ENCODE peak calls at places on chromosomes 4 and X, in five cellular contexts. G is left ventricle myocardium inferior, F is AG10803, E is lower lobe of right lung, P is heart right ventricle. R is an unnamed sample.

GRCh38 chr4:118915468-118915867 is 26.8 kb downstream of the SYNPO2 start:
- DNase-seq in G (no peak), F (no peak), E (no peak), P (no peak), R (no peak)

GRCh38 chr4:102430511-102430910 is 70.6 kb upstream of the NFKB1 start:
- DNase-seq in G (no peak), F (peak; percentile 8), E (no peak), P (no peak), R (peak; percentile 42)

GRCh38 chr4:177573487-177573886 is 131.2 kb upstream of the AGA start:
- DNase-seq in G (no peak), F (peak; percentile 70), E (no peak), P (no peak), R (peak; percentile 65)

GRCh38 chr4:129014566-129015509 is 78.5 kb downstream of the SCLT1 start:
- DNase-seq in G (no peak), F (no peak), E (no peak), P (no peak), R (no peak)

GRCh38 chrX:123206222-123206621 is 22.1 kb downstream of the GRIA3 start:
- DNase-seq in G (no peak), F (no peak), E (no peak), P (no peak), R (no peak)

GRCh38 chr4:17260395-17260907 is 251.4 kb downstream of the QDPR start:
- DNase-seq in G (no peak), F (no peak), E (no peak), P (no peak), R (peak; percentile 47)

GRCh38 chrX:118495061-118495921 is at the start of gene DOCK11:
- DNase-seq in G (peak; percentile 74), F (peak; percentile 86), E (peak; percentile 89), P (peak; percentile 73), R (peak; percentile 87)

GRCh38 chr4:24642941-24643628 is 58.7 kb upstream of the DHX15 start:
- DNase-seq in G (no peak), F (peak; percentile 76), E (no peak), P (no peak), R (peak; percentile 86)

GRCh38 chr4:15084780-15085179 is 82.5 kb downstream of the CPEB2 start:
- DNase-seq in G (no peak), F (no peak), E (no peak), P (no peak), R (no peak)

GRCh38 chr4:73816814-73817213 is 19.7 kb upstream of the CXCL6 start:
- DNase-seq in G (no peak), F (peak; percentile 84), E (no peak), P (peak; percentile 39), R (peak; percentile 83)

GRCh38 chr4:77284036-77284435 is 127.0 kb downstream of the CCNG2 start:
- DNase-seq in G (no peak), F (peak; percentile 1), E (no peak), P (no peak), R (no peak)

GRCh38 chr4:163137581-163137980 is 29.1 kb downstream of the NAF1 start:
- DNase-seq in G (no peak), F (no peak), E (no peak), P (no peak), R (no peak)

GRCh38 chrX:97210501-97210900 is 326.8 kb downstream of the RPA4 start:
- DNase-seq in G (no peak), F (no peak), E (no peak), P (no peak), R (no peak)

GRCh38 chrX:336227-336626 is 17.6 kb upstream of the GTPBP6 start:
- DNase-seq in G (no peak), F (no peak), E (no peak), P (no peak), R (no peak)

GRCh38 chrX:96685205-96686099 is 810 bp downstream of the DIAPH2 start:
- DNase-seq in G (peak; percentile 21), F (peak; percentile 28), E (peak; percentile 54), P (peak; percentile 13), R (peak; percentile 55)

GRCh38 chr4:8290701-8290970 is 21.1 kb downstream of the HTRA3 start:
- DNase-seq in G (no peak), F (no peak), E (peak; percentile 26), P (no peak), R (no peak)

GRCh38 chrX:115491766-115492165 is 69.2 kb upstream of the PLS3 start:
- DNase-seq in G (no peak), F (peak; percentile 1), E (no peak), P (no peak), R (peak; percentile 41)

GRCh38 chr4:113378836-113379235 is 329.4 kb downstream of the ANK2 start:
- DNase-seq in G (no peak), F (no peak), E (no peak), P (no peak), R (no peak)

GRCh38 chr4:52370576-52370975 is 288.5 kb downstream of the USP46 start:
- DNase-seq in G (no peak), F (no peak), E (no peak), P (no peak), R (no peak)

GRCh38 chr4:186472948-186473347 is 82.4 kb downstream of the MTNR1A start:
- DNase-seq in G (no peak), F (peak; percentile 57), E (no peak), P (no peak), R (peak; percentile 52)

GRCh38 chr4:121998024-121998423 is 46.2 kb upstream of the TRPC3 start:
- DNase-seq in G (no peak), F (no peak), E (no peak), P (peak; percentile 4), R (no peak)

GRCh38 chrX:153521034-153521433 is 3.6 kb downstream of the ATP2B3 start:
- DNase-seq in G (no peak), F (no peak), E (no peak), P (no peak), R (peak; percentile 60)

GRCh38 chrX:51144828-51145442 is 187.7 kb upstream of the NUDT10 start:
- DNase-seq in G (no peak), F (peak; percentile 15), E (no peak), P (no peak), R (peak; percentile 36)

GRCh38 chr4:137659431-137659830 is 127.1 kb upstream of the PCDH18 start:
- DNase-seq in G (no peak), F (peak; percentile 84), E (no peak), P (no peak), R (peak; percentile 56)

GRCh38 chr4:153467897-153468262 is 1.7 kb downstream of the TMEM131L start:
- DNase-seq in G (no peak), F (no peak), E (no peak), P (no peak), R (peak; percentile 54)

GRCh38 chrX:350534-351321 is 32.1 kb upstream of the GTPBP6 start:
- DNase-seq in G (peak; percentile 12), F (no peak), E (peak; percentile 39), P (no peak), R (no peak)

GRCh38 chrX:19824603-19825002 is 62.8 kb downstream of the SH3KBP1 start:
- DNase-seq in G (no peak), F (peak; percentile 68), E (no peak), P (no peak), R (no peak)

GRCh38 chr4:82865592-82865991 is 25.4 kb downstream of the SEC31A start:
- DNase-seq in G (no peak), F (peak; percentile 92), E (no peak), P (no peak), R (peak; percentile 91)

GRCh38 chrX:14864626-14865025 is 8.2 kb downstream of the FANCB start:
- DNase-seq in G (no peak), F (peak; percentile 52), E (no peak), P (no peak), R (peak; percentile 29)

GRCh38 chr4:70564033-70564432 is 28.0 kb upstream of the AMBN start:
- DNase-seq in G (no peak), F (no peak), E (no peak), P (no peak), R (no peak)

GRCh38 chr4:70556856-70557255 is 35.2 kb upstream of the AMBN start:
- DNase-seq in G (no peak), F (peak; percentile 4), E (no peak), P (no peak), R (peak; percentile 49)

GRCh38 chr4:70559924-70560323 is 32.1 kb upstream of the AMBN start:
- DNase-seq in G (no peak), F (no peak), E (no peak), P (no peak), R (peak; percentile 11)

DNA sequence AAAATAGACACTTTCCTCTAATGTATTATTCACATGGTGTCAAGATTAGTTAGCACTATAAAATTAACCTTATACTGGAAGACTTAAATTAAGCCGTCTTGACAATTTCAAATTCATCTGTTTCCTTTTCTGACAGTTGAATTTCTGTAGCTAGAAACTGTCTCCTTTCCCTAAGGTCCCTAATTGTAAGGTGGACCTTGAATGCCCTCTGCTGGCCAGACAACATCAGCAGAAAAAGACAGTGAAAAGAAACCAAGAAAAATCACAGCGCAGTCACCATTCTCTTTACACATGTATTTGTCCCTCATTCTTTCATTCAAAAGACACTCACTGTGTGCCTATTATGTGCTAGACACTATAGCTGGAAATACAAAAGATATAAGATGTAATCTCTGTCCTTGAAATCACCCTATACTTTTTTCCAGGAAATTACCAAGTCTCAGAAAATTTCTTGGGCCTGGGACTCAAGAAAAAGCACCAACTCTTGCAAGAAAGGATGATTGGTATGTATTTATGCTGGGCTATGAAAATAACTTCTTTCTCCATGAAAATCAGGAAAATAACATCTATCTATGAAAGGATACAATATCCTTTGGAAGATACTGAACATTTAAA is 32.7 kb upstream of the AMBN start:
- DNase-seq in G (no peak), F (peak; percentile 40), E (no peak), P (peak; percentile 33), R (peak; percentile 64)
- H3K4me3 ChIP-seq in G (no peak overlapping the region), F (no peak overlapping the region), E (no peak overlapping the region), P (no peak overlapping the region), R (no peak overlapping the region)

GRCh38 chrX:133840415-133840814 is 145.0 kb downstream of the GPC3 start:
- DNase-seq in G (no peak), F (no peak), E (no peak), P (no peak), R (no peak)

GRCh38 chrX:133838761-133839676 is 146.4 kb downstream of the GPC3 start:
- DNase-seq in G (no peak), F (peak; percentile 13), E (no peak), P (peak; percentile 6), R (peak; percentile 32)
- TF ChIP-seq CTCF in G (peak; percentile 59), F (peak; percentile 62), E (peak; percentile 48), P (peak; percentile 60), R (peak; percentile 71)

DNA sequence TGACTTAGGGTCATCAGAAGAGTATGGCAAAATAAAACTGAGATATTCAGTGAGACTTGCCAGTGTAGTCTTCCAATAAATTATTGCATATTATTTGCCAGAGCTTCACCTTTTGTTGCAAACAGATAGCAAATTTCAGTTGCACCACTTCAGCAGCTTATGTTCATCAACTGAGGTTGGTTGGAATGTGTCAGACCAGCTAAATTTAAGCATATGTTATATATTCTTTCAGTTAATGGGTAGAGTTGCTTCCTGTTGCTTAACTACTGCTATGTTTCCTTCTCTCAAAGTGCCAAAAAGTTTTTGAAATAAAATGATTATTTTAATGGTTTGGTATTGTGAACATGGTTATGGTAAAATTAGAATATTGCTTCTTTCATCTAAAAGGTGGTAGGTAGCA is 61.5 kb downstream of the GALNT7 start:
- DNase-seq in G (no peak), F (peak; percentile 12), E (no peak), P (no peak), R (no peak)
- H3K4me3 ChIP-seq in G (no peak overlapping the region), F (no peak overlapping the region), E (no peak overlapping the region), P (no peak overlapping the region), R (no peak overlapping the region)

DNA sequence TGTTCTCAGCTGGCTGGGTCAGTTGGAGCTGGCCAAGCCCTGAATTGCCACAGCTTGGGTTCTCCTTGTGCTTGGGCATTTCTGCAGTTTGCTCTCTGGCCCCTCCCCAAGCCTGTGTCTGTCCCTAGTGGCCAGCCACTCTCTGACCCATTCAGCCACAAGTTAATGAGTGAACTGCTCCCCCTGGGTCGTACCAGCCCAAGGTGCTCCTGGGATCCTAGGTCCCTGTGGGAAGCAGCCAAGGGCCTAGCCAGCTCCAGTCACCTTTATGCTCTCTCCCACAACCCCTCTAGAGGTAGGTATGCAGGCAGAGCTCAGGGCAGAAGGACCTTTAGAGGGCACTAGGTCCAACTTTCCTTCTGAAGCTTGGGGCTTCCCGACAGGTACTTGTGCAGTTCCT is 51.5 kb downstream of the STARD8 start:
- DNase-seq in G (no peak), F (no peak), E (no peak), P (no peak), R (no peak)
- TF ChIP-seq CTCF in G (no peak), F (no peak), E (no peak), P (no peak), R (no peak)